ENCODE peak calls at places on chromosomes 13 and 19, in four cellular contexts. Y is A549, G is K562, B is GM12878. I is an unnamed sample.

GRCh38 chr19:33251076-33251475 is 25.4 kb upstream of the SLC7A10 start:
- DNase-seq in Y (no peak), G (no peak), B (no peak), I (no peak)

GRCh38 chr19:5665781-5666513 is 14.4 kb downstream of the MICOS13 start:
- DNase-seq in Y (peak), G (peak), B (peak), I (no peak)

GRCh38 chr19:18418034-18418724 is 1.0 kb upstream of the SSBP4 start:
- DNase-seq in Y (no peak), G (no peak), B (no peak), I (no peak)

GRCh38 chr13:78993792-78994191 is 334.8 kb upstream of the OBI1 start:
- DNase-seq in Y (no peak), G (no peak), B (peak), I (no peak)

GRCh38 chr19:13012690-13013608 is 17.7 kb downstream of the NFIX start:
- DNase-seq in Y (no peak), G (peak), B (no peak), I (peak)

GRCh38 chr13:29937379-29937778 is 87.0 kb upstream of the UBL3 start:
- DNase-seq in Y (no peak), G (no peak), B (no peak), I (no peak)

GRCh38 chr13:32117696-32118095 is 86.1 kb downstream of the FRY start:
- DNase-seq in Y (no peak), G (no peak), B (no peak), I (peak)

GRCh38 chr19:52273301-52273700 is 3.9 kb downstream of the ZNF766 start:
- DNase-seq in Y (no peak), G (no peak), B (no peak), I (no peak)

GRCh38 chr13:63607153-63607552 is 2191.5 kb upstream of the PCDH20 start:
- DNase-seq in Y (no peak), G (no peak), B (no peak), I (no peak)

GRCh38 chr13:110580800-110581199 is 19.3 kb upstream of the RAB20 start:
- DNase-seq in Y (no peak), G (no peak), B (no peak), I (no peak)

GRCh38 chr13:49584771-49585182 is 581 bp downstream of the RCBTB1 start:
- DNase-seq in Y (no peak), G (no peak), B (no peak), I (no peak)

GRCh38 chr19:33772102-33772857 is 24.4 kb upstream of the KCTD15 start:
- DNase-seq in Y (no peak), G (no peak), B (no peak), I (no peak)

GRCh38 chr19:1416014-1416841 is 8.8 kb downstream of the DAZAP1 start:
- DNase-seq in Y (no peak), G (no peak), B (no peak), I (no peak)

GRCh38 chr13:29911781-29912478 is 61.5 kb upstream of the UBL3 start:
- DNase-seq in Y (no peak), G (no peak), B (no peak), I (no peak)

GRCh38 chr19:31519216-31519615 is 170.0 kb upstream of the TSHZ3 start:
- DNase-seq in Y (no peak), G (no peak), B (no peak), I (no peak)

GRCh38 chr19:48975947-48976847 is 11.1 kb downstream of the FTL start:
- DNase-seq in Y (no peak), G (peak), B (no peak), I (no peak)

GRCh38 chr19:40006273-40006691 is 9.4 kb downstream of the ZNF546 start:
- DNase-seq in Y (no peak), G (peak), B (no peak), I (no peak)

GRCh38 chr19:43755256-43755801 is 567 bp upstream of the SMG9 start:
- DNase-seq in Y (peak), G (peak), B (no peak), I (peak)
- TF ChIP-seq REST in Y (no peak), G (no peak), B (no peak), I (no peak)

GRCh38 chr19:42140125-42140754 is 8.0 kb upstream of the POU2F2 start:
- DNase-seq in Y (peak), G (peak), B (no peak), I (peak)

GRCh38 chr19:42148270-42148669 is 16.0 kb upstream of the POU2F2 start:
- DNase-seq in Y (no peak), G (no peak), B (no peak), I (no peak)

DNA sequence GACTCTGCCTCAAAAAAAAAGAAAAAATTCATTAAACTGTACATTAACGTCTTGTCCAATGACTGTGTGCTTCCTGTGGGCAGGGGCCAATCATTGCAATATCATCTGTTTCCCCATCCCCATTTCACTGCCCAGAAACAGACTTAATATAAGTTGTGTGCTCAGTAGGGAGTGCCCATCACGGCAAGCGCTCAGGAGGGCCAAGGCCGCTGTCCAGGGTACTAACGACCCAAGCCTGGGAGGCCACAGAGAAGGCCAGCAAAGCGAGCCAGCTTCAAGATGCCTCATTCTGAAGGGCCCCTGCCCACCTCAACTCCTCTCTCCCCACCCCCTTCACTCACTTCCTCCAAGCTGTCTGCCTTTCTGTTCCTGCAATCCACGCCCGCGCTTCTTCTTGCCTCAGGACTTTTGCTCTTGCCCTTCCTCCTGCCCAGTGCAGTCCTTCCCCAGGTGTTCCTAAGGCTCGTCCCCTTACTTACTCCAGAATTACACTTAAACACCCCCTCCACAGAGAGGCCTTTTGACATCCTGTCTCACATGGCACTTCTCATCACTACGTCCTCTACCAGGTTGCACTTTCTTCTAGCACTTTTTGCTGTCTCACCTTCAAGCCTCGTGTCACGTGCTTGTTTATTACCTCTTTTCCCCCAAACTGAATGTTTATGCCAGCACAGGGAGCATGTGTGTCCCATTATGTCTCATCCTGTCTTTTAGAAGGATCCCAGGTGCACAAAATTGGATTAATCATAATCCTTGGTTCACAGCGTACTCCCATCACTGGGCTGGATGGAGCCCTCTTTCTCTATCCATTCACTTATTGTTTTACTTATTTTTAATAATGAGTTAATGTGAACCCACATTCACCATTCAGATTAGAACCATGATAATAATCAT is 11.3 kb upstream of the POU2F2 start:
- DNase-seq in Y (peak), G (no peak), B (no peak), I (no peak)
- TF ChIP-seq REST in Y (peak), G (peak), B (peak), I (peak)

GRCh38 chr13:23579072-23579885 is 9.1 kb downstream of the TNFRSF19 start:
- DNase-seq in Y (peak), G (peak), B (no peak), I (peak)
- TF ChIP-seq REST in Y (no peak), G (no peak), B (no peak), I (no peak)

GRCh38 chr19:44903602-44904425 is 1.8 kb upstream of the APOE start:
- DNase-seq in Y (peak), G (peak), B (no peak), I (peak)
- TF ChIP-seq REST in Y (no peak), G (no peak), B (no peak), I (no peak)

GRCh38 chr19:3880471-3881271 is at the start of gene ATCAY:
- DNase-seq in Y (no peak), G (no peak), B (no peak), I (no peak)
- TF ChIP-seq REST in Y (no peak), G (no peak), B (no peak), I (no peak)

GRCh38 chr19:8731428-8732169 is 10.2 kb downstream of the OR2Z1 start:
- DNase-seq in Y (no peak), G (no peak), B (no peak), I (no peak)
- TF ChIP-seq REST in Y (peak), G (peak), B (peak), I (peak)